ENCODE peak calls at places on chromosomes 2 and 18, in eight cellular contexts. E is stimulated activated CD4-positive, alpha-beta T cell treated with anti-CD3 and anti-CD28 coated beads, Interleukin-15, amount 100 ng/mL, for 1 hour; R is endodermal cell; H is ELR; Y is NCI-H774; G is Caki2; X is small intestine; V is KG1. A is an unnamed sample.

GRCh38 chr2:127582863-127583861 is 47.7 kb downstream of the MYO7B start:
- DNase-seq in E (no peak), R (peak; percentile 47), H (no peak), Y (no peak), G (no peak), X (no peak), V (no peak), A (no peak)

GRCh38 chr2:240390091-240391073 is 45.1 kb upstream of the GPC1 start:
- DNase-seq in E (no peak), R (no peak), H (no peak), Y (no peak), G (no peak), X (no peak), V (no peak), A (no peak)

GRCh38 chr2:169933124-169933711 is 106.0 kb downstream of the UBR3 start:
- DNase-seq in E (no peak), R (no peak), H (peak; percentile 62), Y (peak; percentile 43), G (no peak), X (peak; percentile 28), V (no peak), A (peak; percentile 26)

GRCh38 chr2:149098722-149099121 is 60.2 kb downstream of the LYPD6B start:
- DNase-seq in E (no peak), R (no peak), H (peak; percentile 54), Y (peak; percentile 6), G (peak; percentile 16), X (peak; percentile 5), V (no peak), A (no peak)

GRCh38 chr2:241490825-241491505 is 17.4 kb downstream of the STK25 start:
- DNase-seq in E (no peak), R (no peak), H (no peak), Y (no peak), G (no peak), X (no peak), V (no peak), A (no peak)

GRCh38 chr2:135926605-135927004 is 50.4 kb upstream of the MCM6 start:
- DNase-seq in E (no peak), R (no peak), H (no peak), Y (no peak), G (no peak), X (no peak), V (no peak), A (no peak)

GRCh38 chr2:80748576-80748975 is 444.0 kb upstream of the LRRTM1 start:
- DNase-seq in E (no peak), R (no peak), H (no peak), Y (no peak), G (no peak), X (no peak), V (no peak), A (no peak)

GRCh38 chr2:85994421-85994777 is 105.6 kb upstream of the ST3GAL5 start:
- DNase-seq in E (no peak), R (no peak), H (no peak), Y (no peak), G (no peak), X (no peak), V (no peak), A (no peak)

GRCh38 chr2:75098856-75099255 is 100.5 kb downstream of the TACR1 start:
- DNase-seq in E (no peak), R (peak; percentile 69), H (peak; percentile 70), Y (no peak), G (peak; percentile 28), X (no peak), V (no peak), A (peak; percentile 75)

GRCh38 chr2:172667926-172668325 is 67.7 kb upstream of the RAPGEF4 start:
- DNase-seq in E (no peak), R (no peak), H (peak; percentile 42), Y (no peak), G (no peak), X (no peak), V (no peak), A (no peak)

GRCh38 chr18:35334821-35335220 is 9.4 kb downstream of the ZNF24 start:
- DNase-seq in E (no peak), R (no peak), H (peak; percentile 49), Y (no peak), G (no peak), X (no peak), V (no peak), A (no peak)

GRCh38 chr18:63320690-63321265 is 1.2 kb upstream of the BCL2 start:
- DNase-seq in E (peak; percentile 19), R (peak; percentile 76), H (no peak), Y (peak; percentile 41), G (no peak), X (peak; percentile 48), V (peak; percentile 39), A (peak; percentile 44)

GRCh38 chr2:56199492-56199891 is 15.7 kb downstream of the CCDC85A start:
- DNase-seq in E (no peak), R (no peak), H (peak; percentile 77), Y (no peak), G (no peak), X (no peak), V (no peak), A (peak; percentile 3)

GRCh38 chr18:28167835-28168349 is 9.0 kb downstream of the CDH2 start:
- DNase-seq in E (no peak), R (no peak), H (no peak), Y (no peak), G (no peak), X (no peak), V (no peak), A (no peak)

GRCh38 chr2:137942037-137942784 is 22.1 kb upstream of the HNMT start:
- DNase-seq in E (no peak), R (no peak), H (no peak), Y (no peak), G (no peak), X (no peak), V (no peak), A (no peak)

GRCh38 chr2:2333076-2333475 is 2.0 kb upstream of the MYT1L start:
- DNase-seq in E (no peak), R (no peak), H (no peak), Y (peak; percentile 80), G (no peak), X (no peak), V (no peak), A (no peak)

GRCh38 chr2:238100049-238100820 is at the start of gene ESPNL:
- DNase-seq in E (no peak), R (peak; percentile 54), H (peak; percentile 32), Y (no peak), G (peak; percentile 32), X (peak; percentile 27), V (no peak), A (no peak)

GRCh38 chr2:16149349-16150243 is 209.2 kb downstream of the MYCN start:
- DNase-seq in E (no peak), R (peak; percentile 32), H (no peak), Y (no peak), G (no peak), X (no peak), V (no peak), A (no peak)

GRCh38 chr18:22813648-22814328 is 119.3 kb upstream of the RBBP8 start:
- DNase-seq in E (no peak), R (no peak), H (peak; percentile 58), Y (peak; percentile 26), G (no peak), X (peak; percentile 56), V (no peak), A (peak; percentile 53)

GRCh38 chr2:6970551-6970950 is 53.3 kb downstream of the RNF144A start:
- DNase-seq in E (no peak), R (peak; percentile 7), H (no peak), Y (no peak), G (no peak), X (no peak), V (no peak), A (no peak)

GRCh38 chr2:226661789-226662545 is 137.7 kb downstream of the IRS1 start:
- DNase-seq in E (no peak), R (no peak), H (peak; percentile 97), Y (no peak), G (peak; percentile 96), X (no peak), V (no peak), A (peak; percentile 46)

GRCh38 chr2:7595181-7595580 is 678.0 kb downstream of the RNF144A start:
- DNase-seq in E (no peak), R (no peak), H (no peak), Y (no peak), G (no peak), X (no peak), V (no peak), A (no peak)

GRCh38 chr2:8761529-8762164 is 75.8 kb downstream of the KIDINS220 start:
- DNase-seq in E (no peak), R (no peak), H (peak; percentile 33), Y (peak; percentile 30), G (peak; percentile 27), X (peak; percentile 15), V (peak; percentile 26), A (peak; percentile 40)

GRCh38 chr2:54967759-54968365 is 82.4 kb downstream of the RTN4 start:
- DNase-seq in E (no peak), R (no peak), H (no peak), Y (no peak), G (no peak), X (no peak), V (no peak), A (no peak)

GRCh38 chr18:647304-647703 is 10.1 kb upstream of the TYMS start:
- DNase-seq in E (no peak), R (no peak), H (peak; percentile 25), Y (no peak), G (no peak), X (no peak), V (no peak), A (no peak)

GRCh38 chr2:235088608-235089020 is 136.8 kb downstream of the SH3BP4 start:
- DNase-seq in E (no peak), R (no peak), H (no peak), Y (no peak), G (no peak), X (peak; percentile 3), V (no peak), A (peak; percentile 47)

GRCh38 chr2:65658871-65659270 is 226.5 kb upstream of the SPRED2 start:
- DNase-seq in E (no peak), R (no peak), H (peak; percentile 39), Y (no peak), G (no peak), X (no peak), V (no peak), A (no peak)

GRCh38 chr18:73431620-73432019 is 563.8 kb upstream of the NETO1 start:
- DNase-seq in E (no peak), R (no peak), H (peak; percentile 38), Y (no peak), G (no peak), X (no peak), V (no peak), A (peak; percentile 46)

GRCh38 chr2:224545884-224546644 is 39.1 kb downstream of the CUL3 start:
- DNase-seq in E (no peak), R (no peak), H (peak; percentile 60), Y (no peak), G (no peak), X (no peak), V (no peak), A (no peak)

GRCh38 chr18:32450026-32450681 is 20.5 kb downstream of the GAREM1 start:
- DNase-seq in E (no peak), R (no peak), H (no peak), Y (no peak), G (no peak), X (no peak), V (no peak), A (no peak)

GRCh38 chr2:25362564-25363145 is 20.9 kb upstream of the DNMT3A start:
- DNase-seq in E (no peak), R (peak; percentile 54), H (no peak), Y (no peak), G (no peak), X (peak; percentile 51), V (peak; percentile 68), A (no peak)

GRCh38 chr18:58230438-58231179 is 186.6 kb downstream of the NEDD4L start:
- DNase-seq in E (no peak), R (no peak), H (peak; percentile 69), Y (no peak), G (peak; percentile 57), X (peak; percentile 35), V (no peak), A (peak; percentile 65)

GRCh38 chr2:158024288-158024898 is 77.3 kb upstream of the UPP2 start:
- DNase-seq in E (no peak), R (peak; percentile 85), H (peak; percentile 58), Y (peak; percentile 25), G (peak; percentile 32), X (peak; percentile 62), V (peak; percentile 52), A (peak; percentile 66)

GRCh38 chr2:122422384-122422991 is 667.0 kb downstream of the TSN start:
- DNase-seq in E (no peak), R (no peak), H (no peak), Y (no peak), G (no peak), X (no peak), V (no peak), A (no peak)

A was measured in mesendoderm.